ENCODE peak calls at places on chromosomes 11 and 22, in four cellular contexts. One of them, this sample, is unnamed.

GRCh38 chr11:81007046-81007445 is 1566.2 kb upstream of the TENM4 start:
- DNase-seq in GM12878: no peak
- DNase-seq in HepG2: no peak
- DNase-seq in K562: no peak
- DNase-seq in this sample: no peak

GRCh38 chr11:3836903-3837302 is 3.9 kb downstream of the RHOG start:
- DNase-seq in GM12878: no peak
- DNase-seq in HepG2: no peak
- DNase-seq in K562: peak; percentile 52
- DNase-seq in this sample: no peak

GRCh38 chr22:24128631-24129601 is 52.4 kb upstream of the SUSD2 start:
- DNase-seq in GM12878: no peak
- DNase-seq in HepG2: no peak
- DNase-seq in K562: no peak
- DNase-seq in this sample: no peak

GRCh38 chr22:18085188-18085587 is 7.4 kb downstream of the PEX26 start:
- DNase-seq in GM12878: no peak
- DNase-seq in HepG2: no peak
- DNase-seq in K562: no peak
- DNase-seq in this sample: no peak

GRCh38 chr11:90343670-90344069 is 120.8 kb upstream of the CHORDC1 start:
- DNase-seq in GM12878: no peak
- DNase-seq in HepG2: no peak
- DNase-seq in K562: no peak
- DNase-seq in this sample: no peak

GRCh38 chr22:40326905-40327735 is 19.2 kb upstream of the ADSL start:
- DNase-seq in GM12878: no peak
- DNase-seq in HepG2: no peak
- DNase-seq in K562: no peak
- DNase-seq in this sample: no peak

GRCh38 chr11:120147094-120147949 is 9.4 kb upstream of the TRIM29 start:
- DNase-seq in GM12878: no peak
- DNase-seq in HepG2: no peak
- DNase-seq in K562: peak; percentile 1
- DNase-seq in this sample: no peak

GRCh38 chr11:68497761-68498160 is 37.2 kb downstream of the PPP6R3 start:
- DNase-seq in GM12878: no peak
- DNase-seq in HepG2: no peak
- DNase-seq in K562: no peak
- DNase-seq in this sample: no peak

GRCh38 chr11:132177106-132177505 is 806.7 kb downstream of the NTM start:
- DNase-seq in GM12878: no peak
- DNase-seq in HepG2: peak; percentile 9
- DNase-seq in K562: no peak
- DNase-seq in this sample: no peak

GRCh38 chr22:39773976-39774539 is 119.5 kb downstream of the ENTHD1 start:
- DNase-seq in GM12878: peak; percentile 73
- DNase-seq in HepG2: no peak
- DNase-seq in K562: peak; percentile 39
- DNase-seq in this sample: no peak

GRCh38 chr11:10818594-10818993 is 9.9 kb upstream of the EIF4G2 start:
- DNase-seq in GM12878: no peak
- DNase-seq in HepG2: no peak
- DNase-seq in K562: no peak
- DNase-seq in this sample: no peak

GRCh38 chr11:111730871-111731591 is 35.2 kb downstream of the PPP2R1B start:
- DNase-seq in GM12878: no peak
- DNase-seq in HepG2: no peak
- DNase-seq in K562: no peak
- DNase-seq in this sample: no peak

GRCh38 chr22:49966716-49967332 is 6.3 kb downstream of the PIM3 start:
- DNase-seq in GM12878: no peak
- DNase-seq in HepG2: peak; percentile 80
- DNase-seq in K562: no peak
- DNase-seq in this sample: no peak

GRCh38 chr11:46555269-46556054 is 38.4 kb downstream of the AMBRA1 start:
- DNase-seq in GM12878: peak; percentile 30
- DNase-seq in HepG2: no peak
- DNase-seq in K562: no peak
- DNase-seq in this sample: no peak

GRCh38 chr11:78438298-78438975 is 20.8 kb upstream of the GAB2 start:
- DNase-seq in GM12878: no peak
- DNase-seq in HepG2: no peak
- DNase-seq in K562: no peak
- DNase-seq in this sample: no peak

GRCh38 chr11:17915500-17916143 is 97.2 kb downstream of the SERGEF start:
- DNase-seq in GM12878: no peak
- DNase-seq in HepG2: no peak
- DNase-seq in K562: no peak
- DNase-seq in this sample: no peak

GRCh38 chr11:62242021-62242420 is at the start of gene SCGB1D2:
- DNase-seq in GM12878: no peak
- DNase-seq in HepG2: peak; percentile 32
- DNase-seq in K562: no peak
- DNase-seq in this sample: no peak

GRCh38 chr11:127632971-127633680 is 632.6 kb upstream of the KIRREL3 start:
- DNase-seq in GM12878: no peak
- DNase-seq in HepG2: no peak
- DNase-seq in K562: no peak
- DNase-seq in this sample: no peak

GRCh38 chr11:132430352-132431091 is 1060.1 kb downstream of the NTM start:
- DNase-seq in GM12878: no peak
- DNase-seq in HepG2: no peak
- DNase-seq in K562: no peak
- DNase-seq in this sample: no peak

GRCh38 chr11:47393163-47394049 is 15.0 kb upstream of the SLC39A13 start:
- DNase-seq in GM12878: no peak
- DNase-seq in HepG2: no peak
- DNase-seq in K562: peak; percentile 67
- DNase-seq in this sample: no peak

GRCh38 chr11:128868851-128869671 is 2.0 kb upstream of the KCNJ1 start:
- DNase-seq in GM12878: no peak
- DNase-seq in HepG2: no peak
- DNase-seq in K562: no peak
- DNase-seq in this sample: no peak

GRCh38 chr11:59810189-59810910 is at the start of gene MRPL16:
- DNase-seq in GM12878: peak; percentile 69
- DNase-seq in HepG2: peak; percentile 87
- DNase-seq in K562: peak; percentile 89
- DNase-seq in this sample: peak; percentile 92

GRCh38 chr11:43403357-43404231 is 44.9 kb downstream of the TTC17 start:
- DNase-seq in GM12878: no peak
- DNase-seq in HepG2: no peak
- DNase-seq in K562: no peak
- DNase-seq in this sample: no peak

GRCh38 chr22:17913705-17914282 is 110.6 kb downstream of the MICAL3 start:
- DNase-seq in GM12878: no peak
- DNase-seq in HepG2: no peak
- DNase-seq in K562: peak; percentile 32
- DNase-seq in this sample: no peak

GRCh38 chr11:9571766-9572120 is 1.7 kb upstream of the WEE1 start:
- DNase-seq in GM12878: no peak
- DNase-seq in HepG2: no peak
- DNase-seq in K562: no peak
- DNase-seq in this sample: no peak

GRCh38 chr11:65918211-65919150 is at the start of gene C11orf68:
- DNase-seq in GM12878: no peak
- DNase-seq in HepG2: no peak
- DNase-seq in K562: no peak
- DNase-seq in this sample: no peak

GRCh38 chr11:18700375-18700774 is 1.8 kb downstream of the TMEM86A start:
- DNase-seq in GM12878: no peak
- DNase-seq in HepG2: no peak
- DNase-seq in K562: no peak
- DNase-seq in this sample: no peak

GRCh38 chr11:1847941-1848639 is 4.8 kb upstream of the LSP1 start:
- DNase-seq in GM12878: no peak
- DNase-seq in HepG2: no peak
- DNase-seq in K562: no peak
- DNase-seq in this sample: no peak

DNA sequence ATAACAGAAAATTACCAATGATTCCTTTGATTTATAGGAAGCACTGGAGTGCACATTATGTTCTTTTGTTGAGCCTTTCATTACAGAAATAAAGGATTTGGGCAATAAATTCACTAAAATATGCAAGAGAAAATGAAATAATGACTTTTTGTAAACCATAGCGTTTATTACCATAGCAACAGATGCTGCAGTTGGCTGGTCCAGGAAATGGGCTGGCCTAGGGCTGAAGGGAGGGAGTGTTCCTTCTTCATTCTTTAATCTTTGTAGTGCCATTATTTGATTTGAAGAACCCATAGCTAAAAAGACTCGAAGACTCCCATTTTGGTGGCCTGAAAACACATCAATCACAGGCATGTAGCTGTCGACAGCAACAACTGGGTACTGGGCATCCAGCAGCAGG is 73.0 kb downstream of the C2CD3 start:
- DNase-seq in GM12878: no peak
- DNase-seq in HepG2: no peak
- DNase-seq in K562: no peak
- DNase-seq in this sample: no peak
- H3K36me3 ChIP-seq in GM12878: peaks cover 1% of the 10 kb centered on the region
- H3K36me3 ChIP-seq in HepG2: peaks cover 17% of the 10 kb centered on the region
- H3K36me3 ChIP-seq in K562: peaks cover 40% of the 10 kb centered on the region
- H3K36me3 ChIP-seq in this sample: peaks cover 24% of the 10 kb centered on the region

GRCh38 chr11:126267650-126268049 is 1.0 kb downstream of the SRPRA start:
- DNase-seq in GM12878: no peak
- DNase-seq in HepG2: no peak
- DNase-seq in K562: no peak
- DNase-seq in this sample: no peak
- TF ChIP-seq ZBTB33 in GM12878: no peak
- TF ChIP-seq ZBTB33 in HepG2: no peak
- TF ChIP-seq ZBTB33 in K562: no peak
- TF ChIP-seq ZBTB33 in this sample: no peak

DNA sequence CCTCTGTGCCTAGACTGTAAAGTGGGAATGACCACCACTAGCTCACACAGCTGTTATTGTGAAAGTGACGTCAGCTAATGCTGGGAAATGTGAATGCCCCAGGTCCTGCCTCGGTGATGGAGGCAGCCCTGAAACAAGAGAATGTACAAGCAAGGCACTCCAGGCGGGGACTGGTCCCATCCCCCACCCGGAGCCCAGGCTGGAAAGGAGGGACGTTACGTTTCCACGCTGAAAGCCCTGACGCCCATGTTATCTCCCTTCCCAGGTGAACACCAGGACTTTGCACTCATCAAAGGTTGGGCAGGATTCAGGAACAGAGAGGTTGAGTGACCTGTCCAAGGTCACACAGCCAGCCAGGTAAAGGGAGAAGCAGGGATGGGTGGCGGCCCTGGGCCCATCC is 784 bp downstream of the SULT4A1 start:
- DNase-seq in GM12878: no peak
- DNase-seq in HepG2: no peak
- DNase-seq in K562: no peak
- DNase-seq in this sample: no peak
- TF ChIP-seq EZH2 in GM12878: no peak
- TF ChIP-seq EZH2 in HepG2: no peak
- TF ChIP-seq EZH2 in K562: no peak
- TF ChIP-seq EZH2 in this sample: no peak

GRCh38 chr11:129880311-129880710 is 15.1 kb downstream of the NFRKB start:
- DNase-seq in GM12878: no peak
- DNase-seq in HepG2: no peak
- DNase-seq in K562: no peak
- DNase-seq in this sample: no peak
- H3K36me3 ChIP-seq in GM12878: peaks cover 21% of the 10 kb centered on the region
- H3K36me3 ChIP-seq in HepG2: peaks cover 97% of the 10 kb centered on the region
- H3K36me3 ChIP-seq in K562: peaks cover 97% of the 10 kb centered on the region
- H3K36me3 ChIP-seq in this sample: peaks cover 71% of the 10 kb centered on the region

GRCh38 chr11:64319421-64319761 is 1.5 kb downstream of the PRDX5 start:
- DNase-seq in GM12878: no peak
- DNase-seq in HepG2: no peak
- DNase-seq in K562: no peak
- DNase-seq in this sample: no peak
- TF ChIP-seq ZBTB33 in GM12878: no peak
- TF ChIP-seq ZBTB33 in HepG2: no peak
- TF ChIP-seq ZBTB33 in K562: no peak
- TF ChIP-seq ZBTB33 in this sample: no peak

GRCh38 chr22:41688365-41689211 is at the start of gene SNU13:
- DNase-seq in GM12878: peak; percentile 73
- DNase-seq in HepG2: peak; percentile 88
- DNase-seq in K562: peak; percentile 85
- DNase-seq in this sample: peak; percentile 77
- TF ChIP-seq EZH2 in GM12878: no peak
- TF ChIP-seq EZH2 in HepG2: no peak
- TF ChIP-seq EZH2 in K562: no peak
- TF ChIP-seq EZH2 in this sample: no peak

DNA sequence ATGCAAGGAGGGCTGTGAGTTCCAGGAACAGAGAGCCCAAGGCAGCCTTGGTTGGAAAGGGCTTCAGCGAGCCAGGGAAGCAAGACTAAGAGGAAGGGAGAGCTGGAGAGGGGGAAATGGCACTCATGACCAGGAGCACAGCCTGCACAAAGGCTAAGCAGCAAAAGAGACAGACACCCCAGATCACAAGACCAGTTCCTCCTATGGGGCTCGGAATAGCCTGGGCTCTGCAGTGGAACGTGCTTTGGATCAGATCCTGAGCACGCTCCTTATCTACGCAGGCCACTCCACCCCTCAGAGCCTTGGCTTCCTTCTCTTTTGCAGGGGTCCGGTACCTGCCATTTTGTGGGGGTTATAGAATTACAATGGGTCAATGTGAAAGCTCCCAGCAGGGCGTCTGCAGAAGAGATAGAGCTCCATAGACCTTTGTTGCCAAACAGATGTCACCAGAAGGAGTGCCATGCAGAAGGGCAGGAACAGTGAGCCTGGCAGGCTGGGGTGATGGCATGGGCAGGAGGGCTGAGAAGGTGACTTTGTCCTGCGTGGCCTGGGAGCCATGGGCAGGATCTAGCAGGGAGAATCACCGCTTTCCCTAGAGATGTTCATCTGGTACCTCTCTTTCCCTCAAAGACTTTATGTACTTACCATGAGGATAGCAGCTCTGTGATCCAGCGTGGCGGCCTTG is 33.8 kb downstream of the ZC3H7B start:
- DNase-seq in GM12878: no peak
- DNase-seq in HepG2: no peak
- DNase-seq in K562: no peak
- DNase-seq in this sample: no peak
- H3K36me3 ChIP-seq in GM12878: peaks cover 22% of the 10 kb centered on the region
- H3K36me3 ChIP-seq in HepG2: peaks cover 54% of the 10 kb centered on the region
- H3K36me3 ChIP-seq in K562: peaks cover 60% of the 10 kb centered on the region
- H3K36me3 ChIP-seq in this sample: peaks cover 11% of the 10 kb centered on the region

This sample was measured in HCT116.